ENCODE peak calls at places on chromosomes 7 and 10, in nine cellular contexts. One of them, this sample, is unnamed.

GRCh38 chr7:44713141-44713540 is 35.5 kb upstream of the ZMIZ2 start:
- DNase-seq in activated naive CD4-positive, alpha-beta T cell treated with anti-CD3 and anti-CD28 coated beads, Interleukin-2, amount 50 U/mL, for 16 hours: no peak
- DNase-seq in aorta: peak
- DNase-seq in CD8-positive, alpha-beta memory T cell: no peak
- DNase-seq in activated gamma-delta T cell treated with Interleukin-2 at 50 U/mL for 16 hours: no peak
- DNase-seq in AG08395: no peak
- DNase-seq in spleen: peak
- DNase-seq in dorsolateral prefrontal cortex: no peak
- DNase-seq in COR-L47: no peak
- DNase-seq in this sample: no peak

GRCh38 chr7:55360486-55360885 is 4.7 kb upstream of the LANCL2 start:
- DNase-seq in dorsolateral prefrontal cortex: no peak
- DNase-seq in AG08395: no peak
- DNase-seq in aorta: no peak
- DNase-seq in activated naive CD4-positive, alpha-beta T cell treated with anti-CD3 and anti-CD28 coated beads, Interleukin-2, amount 50 U/mL, for 16 hours: no peak
- DNase-seq in CD8-positive, alpha-beta memory T cell: no peak
- DNase-seq in activated gamma-delta T cell treated with Interleukin-2 at 50 U/mL for 16 hours: no peak
- DNase-seq in COR-L47: no peak
- DNase-seq in spleen: no peak
- DNase-seq in this sample: no peak

GRCh38 chr7:157401567-157402387 is 65.0 kb downstream of the DNAJB6 start:
- DNase-seq in activated gamma-delta T cell treated with Interleukin-2 at 50 U/mL for 16 hours: no peak
- DNase-seq in dorsolateral prefrontal cortex: no peak
- DNase-seq in COR-L47: no peak
- DNase-seq in CD8-positive, alpha-beta memory T cell: no peak
- DNase-seq in AG08395: no peak
- DNase-seq in activated naive CD4-positive, alpha-beta T cell treated with anti-CD3 and anti-CD28 coated beads, Interleukin-2, amount 50 U/mL, for 16 hours: no peak
- DNase-seq in spleen: peak
- DNase-seq in aorta: peak
- DNase-seq in this sample: no peak

GRCh38 chr10:119342017-119342734 is 134.8 kb downstream of the GRK5 start:
- DNase-seq in AG08395: peak
- DNase-seq in activated gamma-delta T cell treated with Interleukin-2 at 50 U/mL for 16 hours: no peak
- DNase-seq in CD8-positive, alpha-beta memory T cell: no peak
- DNase-seq in dorsolateral prefrontal cortex: no peak
- DNase-seq in activated naive CD4-positive, alpha-beta T cell treated with anti-CD3 and anti-CD28 coated beads, Interleukin-2, amount 50 U/mL, for 16 hours: no peak
- DNase-seq in COR-L47: no peak
- DNase-seq in spleen: peak
- DNase-seq in aorta: peak
- DNase-seq in this sample: peak

GRCh38 chr10:10327934-10328333 is 689.7 kb upstream of the CELF2 start:
- DNase-seq in spleen: no peak
- DNase-seq in CD8-positive, alpha-beta memory T cell: no peak
- DNase-seq in COR-L47: no peak
- DNase-seq in AG08395: no peak
- DNase-seq in dorsolateral prefrontal cortex: no peak
- DNase-seq in aorta: no peak
- DNase-seq in activated naive CD4-positive, alpha-beta T cell treated with anti-CD3 and anti-CD28 coated beads, Interleukin-2, amount 50 U/mL, for 16 hours: no peak
- DNase-seq in activated gamma-delta T cell treated with Interleukin-2 at 50 U/mL for 16 hours: no peak
- DNase-seq in this sample: no peak

GRCh38 chr7:70756789-70757188 is 375.2 kb upstream of the GALNT17 start:
- DNase-seq in aorta: no peak
- DNase-seq in AG08395: no peak
- DNase-seq in spleen: no peak
- DNase-seq in COR-L47: no peak
- DNase-seq in activated gamma-delta T cell treated with Interleukin-2 at 50 U/mL for 16 hours: no peak
- DNase-seq in dorsolateral prefrontal cortex: no peak
- DNase-seq in activated naive CD4-positive, alpha-beta T cell treated with anti-CD3 and anti-CD28 coated beads, Interleukin-2, amount 50 U/mL, for 16 hours: no peak
- DNase-seq in CD8-positive, alpha-beta memory T cell: no peak
- DNase-seq in this sample: no peak

GRCh38 chr10:71748671-71749191 is 24.6 kb downstream of the VSIR start:
- DNase-seq in dorsolateral prefrontal cortex: peak
- DNase-seq in activated naive CD4-positive, alpha-beta T cell treated with anti-CD3 and anti-CD28 coated beads, Interleukin-2, amount 50 U/mL, for 16 hours: peak
- DNase-seq in aorta: no peak
- DNase-seq in activated gamma-delta T cell treated with Interleukin-2 at 50 U/mL for 16 hours: peak
- DNase-seq in COR-L47: no peak
- DNase-seq in CD8-positive, alpha-beta memory T cell: peak
- DNase-seq in AG08395: no peak
- DNase-seq in spleen: peak
- DNase-seq in this sample: no peak

GRCh38 chr7:98998821-98999725 is 120.7 kb downstream of the TRRAP start:
- DNase-seq in aorta: no peak
- DNase-seq in activated naive CD4-positive, alpha-beta T cell treated with anti-CD3 and anti-CD28 coated beads, Interleukin-2, amount 50 U/mL, for 16 hours: no peak
- DNase-seq in activated gamma-delta T cell treated with Interleukin-2 at 50 U/mL for 16 hours: no peak
- DNase-seq in spleen: no peak
- DNase-seq in COR-L47: no peak
- DNase-seq in dorsolateral prefrontal cortex: no peak
- DNase-seq in CD8-positive, alpha-beta memory T cell: no peak
- DNase-seq in AG08395: no peak
- DNase-seq in this sample: no peak

GRCh38 chr10:67943917-67944316 is 59.5 kb downstream of the SIRT1 start:
- DNase-seq in AG08395: no peak
- DNase-seq in aorta: no peak
- DNase-seq in activated gamma-delta T cell treated with Interleukin-2 at 50 U/mL for 16 hours: no peak
- DNase-seq in CD8-positive, alpha-beta memory T cell: no peak
- DNase-seq in spleen: no peak
- DNase-seq in activated naive CD4-positive, alpha-beta T cell treated with anti-CD3 and anti-CD28 coated beads, Interleukin-2, amount 50 U/mL, for 16 hours: no peak
- DNase-seq in dorsolateral prefrontal cortex: no peak
- DNase-seq in COR-L47: no peak
- DNase-seq in this sample: no peak

GRCh38 chr7:67206452-67206851 is 209.8 kb downstream of the TYW1 start:
- DNase-seq in activated gamma-delta T cell treated with Interleukin-2 at 50 U/mL for 16 hours: no peak
- DNase-seq in activated naive CD4-positive, alpha-beta T cell treated with anti-CD3 and anti-CD28 coated beads, Interleukin-2, amount 50 U/mL, for 16 hours: no peak
- DNase-seq in AG08395: no peak
- DNase-seq in dorsolateral prefrontal cortex: no peak
- DNase-seq in aorta: no peak
- DNase-seq in spleen: no peak
- DNase-seq in CD8-positive, alpha-beta memory T cell: no peak
- DNase-seq in COR-L47: no peak
- DNase-seq in this sample: no peak

GRCh38 chr7:38178695-38179344 is 775 bp downstream of the STARD3NL start:
- DNase-seq in dorsolateral prefrontal cortex: no peak
- DNase-seq in spleen: no peak
- DNase-seq in CD8-positive, alpha-beta memory T cell: no peak
- DNase-seq in aorta: no peak
- DNase-seq in activated naive CD4-positive, alpha-beta T cell treated with anti-CD3 and anti-CD28 coated beads, Interleukin-2, amount 50 U/mL, for 16 hours: no peak
- DNase-seq in COR-L47: peak
- DNase-seq in AG08395: peak
- DNase-seq in activated gamma-delta T cell treated with Interleukin-2 at 50 U/mL for 16 hours: peak
- DNase-seq in this sample: no peak

GRCh38 chr10:30353851-30354250 is 4.8 kb upstream of the MTPAP start:
- DNase-seq in spleen: no peak
- DNase-seq in dorsolateral prefrontal cortex: no peak
- DNase-seq in COR-L47: no peak
- DNase-seq in activated gamma-delta T cell treated with Interleukin-2 at 50 U/mL for 16 hours: no peak
- DNase-seq in CD8-positive, alpha-beta memory T cell: no peak
- DNase-seq in activated naive CD4-positive, alpha-beta T cell treated with anti-CD3 and anti-CD28 coated beads, Interleukin-2, amount 50 U/mL, for 16 hours: no peak
- DNase-seq in aorta: peak
- DNase-seq in AG08395: peak
- DNase-seq in this sample: peak

GRCh38 chr7:117791877-117792780 is 81.1 kb downstream of the CTTNBP2 start:
- DNase-seq in aorta: no peak
- DNase-seq in activated naive CD4-positive, alpha-beta T cell treated with anti-CD3 and anti-CD28 coated beads, Interleukin-2, amount 50 U/mL, for 16 hours: no peak
- DNase-seq in spleen: no peak
- DNase-seq in activated gamma-delta T cell treated with Interleukin-2 at 50 U/mL for 16 hours: no peak
- DNase-seq in CD8-positive, alpha-beta memory T cell: no peak
- DNase-seq in COR-L47: no peak
- DNase-seq in AG08395: no peak
- DNase-seq in dorsolateral prefrontal cortex: no peak
- DNase-seq in this sample: no peak

GRCh38 chr7:41188163-41189130 is 514.4 kb downstream of the INHBA start:
- DNase-seq in spleen: no peak
- DNase-seq in AG08395: peak
- DNase-seq in aorta: no peak
- DNase-seq in activated naive CD4-positive, alpha-beta T cell treated with anti-CD3 and anti-CD28 coated beads, Interleukin-2, amount 50 U/mL, for 16 hours: no peak
- DNase-seq in activated gamma-delta T cell treated with Interleukin-2 at 50 U/mL for 16 hours: no peak
- DNase-seq in COR-L47: no peak
- DNase-seq in CD8-positive, alpha-beta memory T cell: no peak
- DNase-seq in dorsolateral prefrontal cortex: no peak
- DNase-seq in this sample: peak

GRCh38 chr7:69434350-69434749 is 163.9 kb upstream of the AUTS2 start:
- DNase-seq in dorsolateral prefrontal cortex: no peak
- DNase-seq in aorta: no peak
- DNase-seq in activated gamma-delta T cell treated with Interleukin-2 at 50 U/mL for 16 hours: no peak
- DNase-seq in AG08395: peak
- DNase-seq in activated naive CD4-positive, alpha-beta T cell treated with anti-CD3 and anti-CD28 coated beads, Interleukin-2, amount 50 U/mL, for 16 hours: no peak
- DNase-seq in spleen: no peak
- DNase-seq in COR-L47: no peak
- DNase-seq in CD8-positive, alpha-beta memory T cell: no peak
- DNase-seq in this sample: peak

GRCh38 chr10:69733791-69734261 is 67.9 kb upstream of the COL13A1 start:
- DNase-seq in dorsolateral prefrontal cortex: no peak
- DNase-seq in aorta: peak
- DNase-seq in activated gamma-delta T cell treated with Interleukin-2 at 50 U/mL for 16 hours: no peak
- DNase-seq in CD8-positive, alpha-beta memory T cell: no peak
- DNase-seq in COR-L47: no peak
- DNase-seq in spleen: no peak
- DNase-seq in AG08395: peak
- DNase-seq in activated naive CD4-positive, alpha-beta T cell treated with anti-CD3 and anti-CD28 coated beads, Interleukin-2, amount 50 U/mL, for 16 hours: no peak
- DNase-seq in this sample: peak

GRCh38 chr10:50807851-50808776 is 68.4 kb downstream of the ASAH2B start:
- DNase-seq in CD8-positive, alpha-beta memory T cell: no peak
- DNase-seq in activated gamma-delta T cell treated with Interleukin-2 at 50 U/mL for 16 hours: no peak
- DNase-seq in AG08395: peak
- DNase-seq in aorta: no peak
- DNase-seq in activated naive CD4-positive, alpha-beta T cell treated with anti-CD3 and anti-CD28 coated beads, Interleukin-2, amount 50 U/mL, for 16 hours: no peak
- DNase-seq in spleen: no peak
- DNase-seq in dorsolateral prefrontal cortex: no peak
- DNase-seq in COR-L47: no peak
- DNase-seq in this sample: peak

GRCh38 chr7:108459922-108460551 is 3.8 kb upstream of the NRCAM start:
- DNase-seq in COR-L47: peak
- DNase-seq in aorta: no peak
- DNase-seq in AG08395: peak
- DNase-seq in spleen: no peak
- DNase-seq in activated gamma-delta T cell treated with Interleukin-2 at 50 U/mL for 16 hours: no peak
- DNase-seq in CD8-positive, alpha-beta memory T cell: no peak
- DNase-seq in dorsolateral prefrontal cortex: peak
- DNase-seq in activated naive CD4-positive, alpha-beta T cell treated with anti-CD3 and anti-CD28 coated beads, Interleukin-2, amount 50 U/mL, for 16 hours: no peak
- DNase-seq in this sample: peak

GRCh38 chr10:12819071-12819470 is 182.4 kb downstream of the CCDC3 start:
- DNase-seq in activated gamma-delta T cell treated with Interleukin-2 at 50 U/mL for 16 hours: no peak
- DNase-seq in aorta: no peak
- DNase-seq in COR-L47: no peak
- DNase-seq in AG08395: no peak
- DNase-seq in CD8-positive, alpha-beta memory T cell: no peak
- DNase-seq in dorsolateral prefrontal cortex: no peak
- DNase-seq in activated naive CD4-positive, alpha-beta T cell treated with anti-CD3 and anti-CD28 coated beads, Interleukin-2, amount 50 U/mL, for 16 hours: no peak
- DNase-seq in spleen: no peak
- DNase-seq in this sample: no peak

GRCh38 chr10:110353244-110354119 is 48.8 kb upstream of the SMNDC1 start:
- DNase-seq in aorta: no peak
- DNase-seq in COR-L47: no peak
- DNase-seq in AG08395: peak
- DNase-seq in dorsolateral prefrontal cortex: peak
- DNase-seq in CD8-positive, alpha-beta memory T cell: peak
- DNase-seq in activated naive CD4-positive, alpha-beta T cell treated with anti-CD3 and anti-CD28 coated beads, Interleukin-2, amount 50 U/mL, for 16 hours: peak
- DNase-seq in activated gamma-delta T cell treated with Interleukin-2 at 50 U/mL for 16 hours: peak
- DNase-seq in spleen: no peak
- DNase-seq in this sample: peak

GRCh38 chr7:51000956-51001355 is 218.3 kb upstream of the GRB10 start:
- DNase-seq in COR-L47: no peak
- DNase-seq in activated naive CD4-positive, alpha-beta T cell treated with anti-CD3 and anti-CD28 coated beads, Interleukin-2, amount 50 U/mL, for 16 hours: no peak
- DNase-seq in AG08395: no peak
- DNase-seq in dorsolateral prefrontal cortex: no peak
- DNase-seq in activated gamma-delta T cell treated with Interleukin-2 at 50 U/mL for 16 hours: no peak
- DNase-seq in aorta: no peak
- DNase-seq in spleen: no peak
- DNase-seq in CD8-positive, alpha-beta memory T cell: no peak
- DNase-seq in this sample: no peak

GRCh38 chr7:114802628-114803027 is 119.3 kb upstream of the MDFIC start:
- DNase-seq in AG08395: no peak
- DNase-seq in activated gamma-delta T cell treated with Interleukin-2 at 50 U/mL for 16 hours: no peak
- DNase-seq in CD8-positive, alpha-beta memory T cell: no peak
- DNase-seq in aorta: no peak
- DNase-seq in dorsolateral prefrontal cortex: no peak
- DNase-seq in COR-L47: no peak
- DNase-seq in activated naive CD4-positive, alpha-beta T cell treated with anti-CD3 and anti-CD28 coated beads, Interleukin-2, amount 50 U/mL, for 16 hours: no peak
- DNase-seq in spleen: no peak
- DNase-seq in this sample: no peak